ENCODE peak calls at places on chromosomes 16 and 17, in six cellular contexts. P is right lobe of liver, J is breast epithelium, G is colonic mucosa, S is IMR-90, E is left ventricle myocardium inferior. O is an unnamed sample. For H3K4me1, the result is how much of the 10 kb centered on the place peaks cover.

GRCh38 chr16:66103245-66103644 is 263.2 kb upstream of the CDH5 start:
- DNase-seq in P (no peak), J (no peak), G (no peak), S (peak), E (no peak), O (no peak)

GRCh38 chr17:75758131-75758905 is 6.7 kb downstream of the GALK1 start:
- DNase-seq in P (no peak), J (no peak), G (no peak), S (no peak), E (no peak), O (no peak)

GRCh38 chr17:31413871-31414589 is 22.6 kb downstream of the RAB11FIP4 start:
- DNase-seq in P (peak), J (no peak), G (no peak), S (peak), E (no peak), O (no peak)

GRCh38 chr16:80123189-80123588 is 417.6 kb upstream of the DYNLRB2 start:
- DNase-seq in P (no peak), J (no peak), G (no peak), S (no peak), E (no peak), O (no peak)

GRCh38 chr16:26983426-26983825 is 83.3 kb upstream of the C16orf82 start:
- DNase-seq in P (no peak), J (no peak), G (no peak), S (peak), E (no peak), O (no peak)

GRCh38 chr17:48816438-48816773 is 623 bp downstream of the TTLL6 start:
- DNase-seq in P (no peak), J (no peak), G (no peak), S (no peak), E (no peak), O (no peak)

GRCh38 chr16:87308826-87309225 is 8.4 kb downstream of the C16orf95 start:
- DNase-seq in P (no peak), J (no peak), G (no peak), S (no peak), E (no peak), O (peak)

GRCh38 chr17:42669705-42670198 is 7.0 kb downstream of the PLEKHH3 start:
- DNase-seq in P (no peak), J (no peak), G (no peak), S (no peak), E (no peak), O (no peak)

GRCh38 chr16:65195998-65196397 is 74.1 kb upstream of the CDH11 start:
- DNase-seq in P (no peak), J (no peak), G (no peak), S (peak), E (no peak), O (no peak)

GRCh38 chr17:41695134-41695661 is 6.5 kb downstream of the EIF1 start:
- DNase-seq in P (no peak), J (no peak), G (no peak), S (peak), E (no peak), O (peak)

GRCh38 chr17:34382586-34383224 is 19.7 kb upstream of the CCL1 start:
- DNase-seq in P (no peak), J (no peak), G (no peak), S (no peak), E (no peak), O (no peak)

GRCh38 chr16:30764086-30764485 is 2.0 kb downstream of the RNF40 start:
- DNase-seq in P (no peak), J (no peak), G (no peak), S (no peak), E (no peak), O (no peak)

GRCh38 chr17:41340934-41341861 is 9.4 kb downstream of the KRT33A start:
- DNase-seq in P (no peak), J (no peak), G (no peak), S (no peak), E (no peak), O (peak)

GRCh38 chr17:75706042-75706728 is 15.1 kb upstream of the ITGB4 start:
- DNase-seq in P (no peak), J (no peak), G (no peak), S (no peak), E (no peak), O (no peak)

GRCh38 chr16:69105501-69106361 is at the start of gene HAS3:
- DNase-seq in P (peak), J (no peak), G (peak), S (peak), E (peak), O (peak)

GRCh38 chr17:82088838-82089722 is 9.0 kb downstream of the FASN start:
- DNase-seq in P (peak), J (no peak), G (no peak), S (no peak), E (peak), O (no peak)

GRCh38 chr17:55023626-55024025 is 55.1 kb downstream of the STXBP4 start:
- DNase-seq in P (no peak), J (no peak), G (no peak), S (peak), E (no peak), O (no peak)

GRCh38 chr17:63635787-63636186 is 13.6 kb downstream of the MAP3K3 start:
- DNase-seq in P (no peak), J (no peak), G (no peak), S (no peak), E (no peak), O (no peak)

GRCh38 chr16:72530434-72530833 is 358.5 kb upstream of the PMFBP1 start:
- DNase-seq in P (no peak), J (no peak), G (no peak), S (peak), E (no peak), O (no peak)

GRCh38 chr17:2547176-2547575 is 35.5 kb upstream of the METTL16 start:
- DNase-seq in P (no peak), J (no peak), G (no peak), S (peak), E (no peak), O (no peak)

GRCh38 chr17:17055286-17056166 is 13.3 kb downstream of the MPRIP start:
- DNase-seq in P (no peak), J (peak), G (no peak), S (no peak), E (no peak), O (no peak)

GRCh38 chr16:54657709-54658102 is 273.0 kb upstream of the IRX5 start:
- DNase-seq in P (no peak), J (no peak), G (no peak), S (no peak), E (no peak), O (no peak)

GRCh38 chr17:73357318-73357717 is 45.5 kb upstream of the CDC42EP4 start:
- DNase-seq in P (no peak), J (no peak), G (no peak), S (no peak), E (peak), O (no peak)

GRCh38 chr16:31267332-31268032 is 7.7 kb downstream of the ITGAM start:
- DNase-seq in P (no peak), J (no peak), G (no peak), S (no peak), E (no peak), O (no peak)

DNA sequence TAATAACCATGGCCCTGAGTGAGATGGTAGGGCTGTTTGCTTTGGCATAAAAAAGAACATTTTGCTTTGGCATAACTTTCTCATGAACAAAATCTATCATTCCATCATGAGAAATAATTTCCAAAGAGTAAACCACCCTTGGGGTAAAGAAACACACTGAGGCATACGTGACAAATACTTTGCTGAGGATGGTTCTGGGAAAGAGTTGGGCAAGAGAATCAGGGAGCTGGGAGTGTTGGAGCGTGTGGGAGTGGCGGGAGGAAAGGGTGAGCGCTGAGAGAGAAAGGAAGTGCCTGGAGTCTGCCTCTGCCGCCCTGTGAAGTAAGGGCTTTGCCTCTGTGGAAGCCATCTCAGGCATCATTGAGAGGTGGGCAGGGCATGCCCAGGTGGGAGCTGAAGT is 60.2 kb upstream of the ARHGAP44 start:
- DNase-seq in P (no peak), J (no peak), G (no peak), S (no peak), E (no peak), O (no peak)
- H3K4me1 ChIP-seq in P (under half), J (under half), G (under half), S (under half), E (half or more), O (under half)

GRCh38 chr16:2042171-2042570 is 5.5 kb downstream of the NTHL1 start:
- DNase-seq in P (peak), J (no peak), G (peak), S (no peak), E (peak), O (no peak)
- H3K4me1 ChIP-seq in P (under half), J (under half), G (half or more), S (under half), E (half or more), O (under half)

GRCh38 chr17:77327566-77328463 is 187.0 kb downstream of the SEC14L1 start:
- DNase-seq in P (peak), J (peak), G (peak), S (no peak), E (no peak), O (no peak)
- H3K4me1 ChIP-seq in P (under half), J (under half), G (under half), S (under half), E (under half), O (half or more)

GRCh38 chr16:19858654-19859018 is 26.0 kb downstream of the GPRC5B start:
- DNase-seq in P (no peak), J (no peak), G (no peak), S (no peak), E (no peak), O (no peak)

GRCh38 chr16:19860146-19861030 is 24.3 kb downstream of the GPRC5B start:
- DNase-seq in P (no peak), J (no peak), G (no peak), S (peak), E (no peak), O (no peak)

GRCh38 chr16:19858006-19858653 is 26.5 kb downstream of the GPRC5B start:
- DNase-seq in P (no peak), J (no peak), G (no peak), S (no peak), E (no peak), O (no peak)

GRCh38 chr16:19859603-19860002 is 25.0 kb downstream of the GPRC5B start:
- DNase-seq in P (no peak), J (no peak), G (no peak), S (no peak), E (no peak), O (no peak)

GRCh38 chr16:19859166-19859565 is 25.5 kb downstream of the GPRC5B start:
- DNase-seq in P (no peak), J (no peak), G (no peak), S (no peak), E (no peak), O (no peak)
- H3K4me1 ChIP-seq in P (under half), J (under half), G (under half), S (under half), E (under half), O (under half)

GRCh38 chr17:40074175-40074512 is 11.4 kb downstream of the THRA start:
- DNase-seq in P (no peak), J (no peak), G (no peak), S (no peak), E (no peak), O (no peak)
- H3K4me1 ChIP-seq in P (under half), J (half or more), G (half or more), S (under half), E (half or more), O (under half)

DNA sequence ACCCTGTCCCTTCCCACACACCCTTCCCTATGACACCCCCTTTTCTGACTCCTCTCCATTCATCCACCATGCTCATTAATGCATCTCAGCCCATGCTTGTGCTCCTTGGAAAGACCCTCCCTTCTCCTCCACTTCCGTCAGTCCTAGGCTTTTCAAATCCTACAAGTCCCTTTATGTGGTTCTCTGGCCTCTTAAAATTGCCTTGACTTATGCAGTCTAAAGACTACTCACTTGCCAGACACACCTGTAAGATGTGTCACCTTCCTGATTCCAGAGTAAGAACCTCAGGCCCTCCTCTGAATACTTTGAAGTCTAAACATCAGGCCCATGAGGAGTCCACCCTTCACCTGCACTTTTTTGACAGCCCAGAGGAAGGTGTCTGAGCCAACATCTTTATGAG is 127.9 kb upstream of the CACNG5 start:
- DNase-seq in P (no peak), J (no peak), G (no peak), S (no peak), E (no peak), O (no peak)
- H3K4me1 ChIP-seq in P (under half), J (under half), G (under half), S (under half), E (under half), O (under half)

DNA sequence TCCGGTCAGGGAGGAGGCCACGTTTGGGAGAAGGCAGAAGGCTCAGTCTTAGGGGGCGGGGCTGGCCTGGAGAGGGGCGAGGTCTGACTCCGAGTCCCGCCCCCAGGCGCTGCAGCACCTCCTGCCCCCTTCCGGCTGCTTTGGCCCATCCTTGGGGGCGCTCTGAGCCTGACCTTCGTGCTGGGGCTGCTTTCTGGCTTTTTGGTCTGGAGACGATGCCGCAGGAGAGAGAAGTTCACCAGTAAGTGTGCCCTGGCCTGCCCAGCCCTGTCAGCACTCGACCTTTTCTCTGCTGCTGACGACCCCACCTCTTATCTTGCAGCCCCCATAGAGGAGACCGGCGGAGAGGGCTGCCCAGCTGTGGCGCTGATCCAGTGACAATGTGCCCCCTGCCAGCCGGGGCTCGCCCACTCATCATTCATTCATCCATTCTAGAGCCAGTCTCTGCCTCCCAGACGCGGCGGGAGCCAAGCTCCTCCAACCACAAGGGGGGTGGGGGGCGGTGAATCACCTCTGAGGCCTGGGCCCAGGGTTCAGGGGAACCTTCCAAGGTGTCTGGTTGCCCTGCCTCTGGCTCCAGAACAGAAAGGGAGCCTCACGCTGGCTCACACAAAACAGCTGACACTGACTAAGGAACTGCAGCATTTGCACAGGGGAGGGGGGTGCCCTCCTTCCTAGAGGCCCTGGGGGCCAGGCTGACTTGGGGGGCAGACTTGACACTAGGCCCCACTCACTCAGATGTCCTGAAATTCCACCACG is 1.5 kb downstream of the TNFRSF12A start:
- DNase-seq in P (peak), J (peak), G (peak), S (peak), E (peak), O (peak)
- H3K4me1 ChIP-seq in P (under half), J (under half), G (under half), S (under half), E (half or more), O (half or more)

GRCh38 chr17:30379303-30380105 is 777 bp downstream of the CPD start:
- DNase-seq in P (peak), J (no peak), G (peak), S (no peak), E (peak), O (peak)
- H3K4me1 ChIP-seq in P (under half), J (under half), G (under half), S (under half), E (half or more), O (under half)

GRCh38 chr16:1621851-1622250 is 9.7 kb downstream of the CRAMP1 start:
- DNase-seq in P (no peak), J (no peak), G (no peak), S (no peak), E (no peak), O (no peak)
- H3K4me1 ChIP-seq in P (under half), J (under half), G (under half), S (under half), E (under half), O (under half)

O was measured in CD4-positive, CD25-positive, alpha-beta regulatory T cell.